ENCODE peak calls at places on chromosome 10, in seven cellular contexts. F, I, Q, S, V, G and R are unnamed samples.

GRCh38 chr10:73096041-73096451 is 620 bp downstream of the P4HA1 start:
- DNase-seq in F (peak; percentile 48), I (peak; percentile 73), Q (peak; percentile 45), S (peak; percentile 64), V (peak; percentile 75), G (peak; percentile 71), R (peak; percentile 59)

GRCh38 chr10:74021248-74022055 is 23.5 kb downstream of the VCL start:
- DNase-seq in F (no peak), I (no peak), Q (no peak), S (no peak), V (no peak), G (no peak), R (no peak)

GRCh38 chr10:118734477-118734876 is 20.3 kb downstream of the CACUL1 start:
- DNase-seq in F (no peak), I (no peak), Q (no peak), S (no peak), V (no peak), G (no peak), R (no peak)

GRCh38 chr10:95217476-95217875 is 23.4 kb downstream of the ACSM6 start:
- DNase-seq in F (no peak), I (no peak), Q (no peak), S (no peak), V (no peak), G (no peak), R (no peak)

GRCh38 chr10:3226960-3227724 is 54.6 kb upstream of the PITRM1 start:
- DNase-seq in F (no peak), I (no peak), Q (no peak), S (no peak), V (no peak), G (no peak), R (no peak)

GRCh38 chr10:95560288-95561199 is 627 bp downstream of the SORBS1 start:
- DNase-seq in F (no peak), I (peak; percentile 44), Q (peak; percentile 59), S (peak; percentile 50), V (peak; percentile 65), G (peak; percentile 73), R (peak; percentile 62)

GRCh38 chr10:17730667-17731066 is 21.3 kb upstream of the TMEM236 start:
- DNase-seq in F (no peak), I (no peak), Q (no peak), S (no peak), V (no peak), G (no peak), R (no peak)

GRCh38 chr10:133161486-133162051 is 1.6 kb downstream of the KNDC1 start:
- DNase-seq in F (no peak), I (peak; percentile 5), Q (peak; percentile 59), S (no peak), V (no peak), G (no peak), R (peak; percentile 46)

GRCh38 chr10:56329961-56330360 is 31.1 kb downstream of the ZWINT start:
- DNase-seq in F (no peak), I (no peak), Q (no peak), S (no peak), V (no peak), G (no peak), R (no peak)

GRCh38 chr10:57696641-57697040 is 571.1 kb downstream of the IPMK start:
- DNase-seq in F (no peak), I (no peak), Q (no peak), S (no peak), V (no peak), G (no peak), R (no peak)

GRCh38 chr10:33151344-33151864 is 183.1 kb downstream of the NRP1 start:
- DNase-seq in F (peak; percentile 7), I (no peak), Q (no peak), S (no peak), V (no peak), G (no peak), R (no peak)

GRCh38 chr10:76651148-76651547 is 986.5 kb downstream of the KCNMA1 start:
- DNase-seq in F (no peak), I (no peak), Q (no peak), S (no peak), V (no peak), G (no peak), R (no peak)

GRCh38 chr10:131726460-131726861 is 174.3 kb upstream of the PPP2R2D start:
- DNase-seq in F (no peak), I (no peak), Q (no peak), S (no peak), V (peak; percentile 69), G (peak; percentile 78), R (no peak)

GRCh38 chr10:34046651-34047050 is 712.2 kb upstream of the NRP1 start:
- DNase-seq in F (no peak), I (no peak), Q (no peak), S (no peak), V (no peak), G (no peak), R (no peak)

GRCh38 chr10:76082956-76083355 is 651.5 kb downstream of the LRMDA start:
- DNase-seq in F (no peak), I (no peak), Q (no peak), S (no peak), V (peak; percentile 69), G (peak; percentile 95), R (no peak)

GRCh38 chr10:30219977-30220751 is 128.9 kb downstream of the MTPAP start:
- DNase-seq in F (no peak), I (no peak), Q (no peak), S (peak; percentile 16), V (peak; percentile 28), G (no peak), R (no peak)

GRCh38 chr10:96073722-96074121 is 30.3 kb downstream of the CCNJ start:
- DNase-seq in F (no peak), I (no peak), Q (no peak), S (no peak), V (no peak), G (no peak), R (no peak)

GRCh38 chr10:110376021-110376773 is 71.5 kb upstream of the SMNDC1 start:
- DNase-seq in F (no peak), I (no peak), Q (no peak), S (no peak), V (no peak), G (no peak), R (no peak)

GRCh38 chr10:94412439-94412838 is 10.1 kb downstream of the TBC1D12 start:
- DNase-seq in F (no peak), I (no peak), Q (no peak), S (no peak), V (no peak), G (no peak), R (no peak)

GRCh38 chr10:126919426-126919825 is 14.2 kb downstream of the DOCK1 start:
- DNase-seq in F (no peak), I (no peak), Q (no peak), S (no peak), V (no peak), G (no peak), R (no peak)

GRCh38 chr10:110568055-110568735 is 700 bp downstream of the SMC3 start:
- DNase-seq in F (no peak), I (peak; percentile 58), Q (peak; percentile 32), S (peak; percentile 80), V (peak; percentile 62), G (peak; percentile 48), R (peak; percentile 41)